ENCODE peak calls at places on chromosomes 16 and 17, in five cellular contexts. Y is AG04449; A is transverse colon; G is mesenchymal stem cell; D is stimulated activated CD4-positive, alpha-beta T cell treated with anti-CD3 and anti-CD28 coated beads, Interleukin-1b, Interleukin-23, amount 100 ng/mL, for 24 hours. P is an unnamed sample.

GRCh38 chr16:58031016-58031800 is 5.7 kb downstream of the MMP15 start:
- DNase-seq in Y (no peak), A (no peak), G (no peak), D (no peak), P (no peak)

GRCh38 chr17:64252831-64253230 is 10.2 kb downstream of the TEX2 start:
- DNase-seq in Y (no peak), A (no peak), G (no peak), D (no peak), P (no peak)

GRCh38 chr16:1193825-1194581 is 31.1 kb downstream of the TPSG1 start:
- DNase-seq in Y (no peak), A (no peak), G (no peak), D (no peak), P (no peak)

GRCh38 chr16:56195151-56195550 is 3.9 kb downstream of the GNAO1 start:
- DNase-seq in Y (no peak), A (no peak), G (no peak), D (no peak), P (no peak)

GRCh38 chr17:66549312-66549705 is 246.9 kb downstream of the PRKCA start:
- DNase-seq in Y (peak), A (no peak), G (peak), D (no peak), P (no peak)

GRCh38 chr16:89444151-89444723 is 46.1 kb downstream of the ANKRD11 start:
- DNase-seq in Y (no peak), A (no peak), G (no peak), D (no peak), P (no peak)

GRCh38 chr16:48911700-48912099 is 301.7 kb upstream of the N4BP1 start:
- DNase-seq in Y (no peak), A (no peak), G (no peak), D (no peak), P (no peak)

GRCh38 chr17:60941028-60941427 is 263.4 kb downstream of the BCAS3 start:
- DNase-seq in Y (peak), A (peak), G (peak), D (no peak), P (peak)

GRCh38 chr17:17855334-17855725 is 18.5 kb upstream of the SREBF1 start:
- DNase-seq in Y (no peak), A (no peak), G (no peak), D (no peak), P (no peak)

GRCh38 chr17:53659181-53659580 is 163.5 kb upstream of the KIF2B start:
- DNase-seq in Y (no peak), A (no peak), G (no peak), D (no peak), P (no peak)

GRCh38 chr17:61409301-61410099 is 9.9 kb downstream of the TBX2 start:
- DNase-seq in Y (no peak), A (peak), G (peak), D (no peak), P (peak)

GRCh38 chr16:75099738-75100615 is 16.6 kb downstream of the LDHD start:
- DNase-seq in Y (no peak), A (no peak), G (no peak), D (no peak), P (no peak)

GRCh38 chr16:88349903-88350900 is 32.6 kb upstream of the ZNF469 start:
- DNase-seq in Y (no peak), A (no peak), G (no peak), D (no peak), P (peak)

GRCh38 chr16:54324716-54325115 is 38.1 kb upstream of the IRX3 start:
- DNase-seq in Y (no peak), A (no peak), G (no peak), D (no peak), P (no peak)

GRCh38 chr17:39699818-39700147 is at the start of gene ERBB2:
- DNase-seq in Y (peak), A (peak), G (peak), D (no peak), P (peak)

GRCh38 chr17:79188048-79188447 is 113.4 kb downstream of the ENGASE start:
- DNase-seq in Y (no peak), A (no peak), G (no peak), D (no peak), P (peak)

GRCh38 chr17:8822401-8823035 is 23.4 kb upstream of the MFSD6L start:
- DNase-seq in Y (no peak), A (no peak), G (no peak), D (no peak), P (no peak)

GRCh38 chr17:20999044-20999573 is 43.7 kb downstream of the USP22 start:
- DNase-seq in Y (no peak), A (no peak), G (no peak), D (no peak), P (no peak)

GRCh38 chr16:17335826-17336492 is 134.8 kb downstream of the XYLT1 start:
- DNase-seq in Y (no peak), A (no peak), G (no peak), D (no peak), P (no peak)

GRCh38 chr16:84266451-84266850 is 26.6 kb upstream of the KCNG4 start:
- DNase-seq in Y (no peak), A (peak), G (peak), D (no peak), P (no peak)

GRCh38 chr17:73411330-73411747 is 99.5 kb upstream of the CDC42EP4 start:
- DNase-seq in Y (no peak), A (no peak), G (no peak), D (no peak), P (no peak)

GRCh38 chr17:8918811-8919210 is 46.7 kb downstream of the PIK3R5 start:
- DNase-seq in Y (no peak), A (no peak), G (no peak), D (no peak), P (no peak)

GRCh38 chr16:4517812-4518211 is 20.8 kb downstream of the CDIP1 start:
- DNase-seq in Y (no peak), A (no peak), G (peak), D (no peak), P (no peak)

GRCh38 chr17:29086628-29087332 is 43.8 kb downstream of the PIPOX start:
- DNase-seq in Y (no peak), A (no peak), G (no peak), D (no peak), P (no peak)

GRCh38 chr16:58098207-58099096 is 30.7 kb downstream of the CFAP20 start:
- DNase-seq in Y (no peak), A (no peak), G (no peak), D (no peak), P (no peak)

GRCh38 chr17:77507116-77507885 is 366.5 kb downstream of the SEC14L1 start:
- DNase-seq in Y (no peak), A (peak), G (no peak), D (no peak), P (no peak)

GRCh38 chr17:76700627-76701470 is 9.9 kb downstream of the MXRA7 start:
- DNase-seq in Y (peak), A (peak), G (peak), D (no peak), P (no peak)

P was measured in mucosa of descending colon.